ENCODE peak calls at places on chromosomes 12 and 14, in nine cellular contexts. M, B, Y, P, N, X, R, I and K are unnamed samples.

GRCh38 chr12:57552306-57552651 is 2.4 kb downstream of the KIF5A start:
- DNase-seq in P (no peak), I (no peak), N (no peak), X (no peak), B (no peak), R (no peak), Y (no peak), M (no peak), K (no peak)

GRCh38 chr14:21026251-21026987 is 1.6 kb upstream of the NDRG2 start:
- DNase-seq in I (no peak), N (no peak), P (no peak), R (no peak), X (no peak), Y (no peak), B (no peak), M (no peak), K (no peak)

GRCh38 chr14:101654051-101654450 is 92.8 kb downstream of the DIO3 start:
- DNase-seq in B (peak; percentile 20), X (no peak), P (no peak), N (no peak), M (no peak), Y (no peak), R (peak; percentile 47), I (no peak), K (no peak)

GRCh38 chr12:53380797-53381738 is 1.1 kb downstream of the SP1 start:
- DNase-seq in N (peak; percentile 45), P (no peak), Y (peak; percentile 47), I (no peak), R (peak; percentile 42), M (peak; percentile 58), X (no peak), B (peak; percentile 65), K (peak; percentile 35)

GRCh38 chr12:44379827-44380226 is 496.3 kb downstream of the NELL2 start:
- DNase-seq in B (no peak), X (no peak), R (peak; percentile 47), N (no peak), I (no peak), P (no peak), M (no peak), Y (no peak), K (no peak)

GRCh38 chr12:93322784-93323183 is 54.9 kb upstream of the NUDT4 start:
- DNase-seq in X (no peak), I (peak; percentile 39), R (no peak), Y (no peak), N (peak; percentile 56), P (no peak), M (no peak), B (peak; percentile 67), K (no peak)

GRCh38 chr14:87002831-87003230 is 990.2 kb downstream of the GALC start:
- DNase-seq in I (no peak), P (no peak), N (no peak), R (peak; percentile 6), X (no peak), B (no peak), Y (no peak), M (no peak), K (no peak)

GRCh38 chr14:35349496-35349895 is 55.1 kb downstream of the NFKBIA start:
- DNase-seq in Y (no peak), I (no peak), N (no peak), R (no peak), M (no peak), X (no peak), P (no peak), B (no peak), K (no peak)

GRCh38 chr14:31877333-31877798 is 199.7 kb upstream of the ARHGAP5 start:
- DNase-seq in X (no peak), P (no peak), N (no peak), Y (no peak), B (no peak), R (peak; percentile 66), I (no peak), M (peak; percentile 51), K (no peak)

GRCh38 chr14:45073480-45073879 is 10.4 kb upstream of the PRPF39 start:
- DNase-seq in M (no peak), P (no peak), I (no peak), N (no peak), B (no peak), R (no peak), X (no peak), Y (no peak), K (no peak)

GRCh38 chr12:46944771-46945170 is 119.0 kb upstream of the SLC38A4 start:
- DNase-seq in P (no peak), I (no peak), B (no peak), X (no peak), R (no peak), Y (no peak), N (no peak), M (no peak), K (no peak)

GRCh38 chr12:69639400-69640016 is 28.8 kb upstream of the LRRC10 start:
- DNase-seq in Y (peak; percentile 64), X (peak; percentile 82), R (peak; percentile 81), B (peak; percentile 43), P (peak; percentile 61), I (no peak), M (peak; percentile 79), N (peak; percentile 60), K (peak; percentile 67)

GRCh38 chr14:92528486-92529100 is 15.0 kb downstream of the RIN3 start:
- DNase-seq in Y (no peak), M (no peak), B (no peak), P (no peak), R (no peak), X (no peak), N (no peak), I (no peak), K (no peak)

GRCh38 chr14:102508774-102509743 is 517 bp downstream of the ANKRD9 start:
- DNase-seq in M (peak; percentile 70), Y (peak; percentile 79), N (peak; percentile 48), P (no peak), X (no peak), B (no peak), R (no peak), I (no peak), K (no peak)

GRCh38 chr14:88252536-88252935 is 70.5 kb downstream of the KCNK10 start:
- DNase-seq in N (no peak), Y (no peak), P (no peak), M (no peak), B (no peak), R (no peak), I (no peak), X (no peak), K (no peak)

GRCh38 chr12:46946137-46946536 is 120.3 kb upstream of the SLC38A4 start:
- DNase-seq in M (no peak), X (no peak), I (peak; percentile 17), B (peak; percentile 71), P (no peak), Y (no peak), N (peak; percentile 73), R (no peak), K (peak; percentile 53)

GRCh38 chr12:6667559-6668210 is 4.8 kb upstream of the ING4 start:
- DNase-seq in P (peak; percentile 21), X (peak; percentile 30), I (no peak), Y (no peak), B (no peak), N (no peak), R (peak; percentile 59), M (no peak), K (no peak)

GRCh38 chr14:24367506-24368214 is at the start of gene NFATC4:
- DNase-seq in Y (peak; percentile 63), P (peak; percentile 81), R (peak; percentile 95), X (no peak), B (no peak), M (peak; percentile 99), N (peak; percentile 95), I (peak; percentile 93), K (peak; percentile 93)

GRCh38 chr12:11702959-11703358 is 53.5 kb downstream of the ETV6 start:
- DNase-seq in M (no peak), P (no peak), X (no peak), Y (no peak), B (no peak), R (no peak), I (no peak), N (no peak), K (no peak)

GRCh38 chr14:22887260-22887989 is 4.4 kb downstream of the REM2 start:
- DNase-seq in B (peak; percentile 89), N (peak; percentile 63), I (no peak), R (peak; percentile 65), X (peak; percentile 67), M (peak; percentile 88), Y (no peak), P (peak; percentile 92), K (peak; percentile 62)

GRCh38 chr14:36068777-36069534 is 107.6 kb downstream of the PTCSC3 start:
- DNase-seq in B (peak; percentile 54), M (peak; percentile 7), Y (no peak), N (no peak), R (peak; percentile 28), I (peak; percentile 17), P (no peak), X (no peak), K (peak; percentile 8)

GRCh38 chr14:68890173-68890931 is 88.8 kb downstream of the ACTN1 start:
- DNase-seq in Y (no peak), P (no peak), I (no peak), X (no peak), N (no peak), B (no peak), M (no peak), R (no peak), K (no peak)